ENCODE peak calls at places on chromosomes 4 and X, in five cellular contexts. Q is effector memory CD8-positive, alpha-beta T cell; T is caudate nucleus; G is left cardiac atrium; F is BJ. Z is an unnamed sample.

GRCh38 chrX:130173190-130173895 is 1.6 kb downstream of the RAB33A start:
- DNase-seq in Q (no peak), T (peak; percentile 6), G (peak; percentile 56), F (peak; percentile 53), Z (no peak)

GRCh38 chr4:183561905-183562304 is 57.0 kb downstream of the ING2 start:
- DNase-seq in Q (no peak), T (no peak), G (no peak), F (no peak), Z (no peak)

GRCh38 chrX:21996872-21997271 is 35.3 kb upstream of the PHEX start:
- DNase-seq in Q (no peak), T (no peak), G (no peak), F (no peak), Z (no peak)

GRCh38 chrX:39152106-39152649 is 350.9 kb downstream of the MID1IP1 start:
- DNase-seq in Q (no peak), T (no peak), G (peak; percentile 32), F (no peak), Z (peak; percentile 60)

GRCh38 chr4:38461342-38461741 is 202.7 kb upstream of the KLF3 start:
- DNase-seq in Q (no peak), T (no peak), G (no peak), F (no peak), Z (no peak)

GRCh38 chrX:133630362-133630761 is 215.1 kb upstream of the GPC4 start:
- DNase-seq in Q (no peak), T (no peak), G (no peak), F (no peak), Z (no peak)

GRCh38 chr4:132642196-132642817 is 506.8 kb upstream of the PCDH10 start:
- DNase-seq in Q (no peak), T (peak; percentile 12), G (no peak), F (no peak), Z (no peak)

GRCh38 chr4:100929753-100930152 is 411.9 kb upstream of the EMCN start:
- DNase-seq in Q (no peak), T (no peak), G (no peak), F (no peak), Z (no peak)

GRCh38 chr4:175246941-175247340 is 328.8 kb downstream of the ADAM29 start:
- DNase-seq in Q (no peak), T (no peak), G (no peak), F (no peak), Z (no peak)

GRCh38 chr4:175947117-175947722 is 118.4 kb upstream of the WDR17 start:
- DNase-seq in Q (no peak), T (no peak), G (no peak), F (peak; percentile 2), Z (no peak)

GRCh38 chr4:71322425-71322824 is 16.4 kb upstream of the SLC4A4 start:
- DNase-seq in Q (no peak), T (no peak), G (no peak), F (no peak), Z (no peak)

GRCh38 chr4:109041463-109041862 is 261.0 kb downstream of the COL25A1 start:
- DNase-seq in Q (no peak), T (no peak), G (no peak), F (no peak), Z (no peak)

GRCh38 chr4:25031077-25031606 is 396 bp upstream of the LGI2 start:
- DNase-seq in Q (no peak), T (no peak), G (peak; percentile 42), F (no peak), Z (no peak)

GRCh38 chrX:68261060-68261672 is 172.1 kb downstream of the OPHN1 start:
- DNase-seq in Q (no peak), T (peak; percentile 38), G (no peak), F (no peak), Z (no peak)

GRCh38 chr4:82718067-82718935 is 80.3 kb downstream of the SCD5 start:
- DNase-seq in Q (no peak), T (no peak), G (peak; percentile 49), F (no peak), Z (peak; percentile 70)

GRCh38 chr4:20679946-20680345 is 20.3 kb upstream of the PACRGL start:
- DNase-seq in Q (no peak), T (no peak), G (no peak), F (no peak), Z (no peak)

GRCh38 chr4:168604496-168605373 is 107.9 kb downstream of the PALLD start:
- DNase-seq in Q (no peak), T (peak; percentile 20), G (peak; percentile 35), F (no peak), Z (no peak)

GRCh38 chrX:19889582-19890342 is 2.4 kb upstream of the SH3KBP1 start:
- DNase-seq in Q (no peak), T (no peak), G (peak; percentile 63), F (no peak), Z (no peak)

GRCh38 chr4:5638316-5638715 is 70.0 kb downstream of the EVC2 start:
- DNase-seq in Q (no peak), T (no peak), G (no peak), F (peak; percentile 68), Z (no peak)

GRCh38 chrX:54172455-54172854 is 10.6 kb downstream of the FAM120C start:
- DNase-seq in Q (no peak), T (no peak), G (no peak), F (no peak), Z (no peak)

GRCh38 chr4:67871867-67872266 is 11.9 kb downstream of the TMPRSS11D start:
- DNase-seq in Q (no peak), T (no peak), G (no peak), F (no peak), Z (no peak)

GRCh38 chrX:132561483-132561882 is 72.6 kb upstream of the MBNL3 start:
- DNase-seq in Q (no peak), T (no peak), G (no peak), F (no peak), Z (no peak)

GRCh38 chr4:95835672-95836071 is 4.2 kb upstream of the PDHA2 start:
- DNase-seq in Q (no peak), T (no peak), G (no peak), F (no peak), Z (no peak)

GRCh38 chr4:169351860-169352259 is 81.1 kb upstream of the SH3RF1 start:
- DNase-seq in Q (no peak), T (peak; percentile 57), G (peak; percentile 34), F (no peak), Z (no peak)

GRCh38 chr4:132384709-132385108 is 764.4 kb upstream of the PCDH10 start:
- DNase-seq in Q (no peak), T (no peak), G (no peak), F (no peak), Z (no peak)

GRCh38 chrX:7170903-7171302 is 22.9 kb upstream of the PUDP start:
- DNase-seq in Q (peak; percentile 15), T (no peak), G (no peak), F (no peak), Z (no peak)